ENCODE peak calls at places on chromosome 22, in seven cellular contexts. Z is lung, O is upper lobe of left lung, M is psoas muscle, V is left lung, T is foreskin keratinocyte, J is RWPE2. I is an unnamed sample. For H3K4me1, the result is how much of the 10 kb centered on the place peaks cover.

GRCh38 chr22:40991298-40991697 is 40.1 kb downstream of the RBX1 start:
- ATAC-seq in Z (no peak), O (no peak), M (no peak), V (no peak), T (no peak), J (no peak), I (no peak)

GRCh38 chr22:31846161-31847115 is 92.6 kb downstream of the DEPDC5 start:
- ATAC-seq in Z (no peak), O (no peak), M (no peak), V (peak), T (peak), J (peak), I (no peak)

GRCh38 chr22:17578129-17578754 is 14.9 kb downstream of the SLC25A18 start:
- ATAC-seq in Z (no peak), O (peak), M (peak), V (peak), T (no peak), J (no peak), I (peak)

GRCh38 chr22:44068422-44069191 is 44.5 kb downstream of the PARVB start:
- ATAC-seq in Z (peak), O (peak), M (peak), V (peak), T (no peak), J (no peak), I (peak)

GRCh38 chr22:17431179-17431578 is 61.9 kb downstream of the CECR2 start:
- ATAC-seq in Z (no peak), O (no peak), M (peak), V (no peak), T (peak), J (peak), I (no peak)

GRCh38 chr22:36258750-36259619 is 6.1 kb downstream of the APOL1 start:
- ATAC-seq in Z (peak), O (no peak), M (no peak), V (peak), T (no peak), J (no peak), I (peak)

GRCh38 chr22:44994399-44995281 is 15.2 kb downstream of the PHF21B start:
- ATAC-seq in Z (no peak), O (no peak), M (no peak), V (no peak), T (no peak), J (no peak), I (no peak)

GRCh38 chr22:37178350-37179125 is 9.5 kb downstream of the C1QTNF6 start:
- ATAC-seq in Z (no peak), O (no peak), M (peak), V (no peak), T (no peak), J (peak), I (no peak)

GRCh38 chr22:44667829-44668189 is 34.2 kb upstream of the PRR5 start:
- ATAC-seq in Z (no peak), O (no peak), M (no peak), V (no peak), T (no peak), J (no peak), I (no peak)

GRCh38 chr22:33883561-33883960 is 36.7 kb downstream of the LARGE1 start:
- ATAC-seq in Z (no peak), O (peak), M (peak), V (peak), T (peak), J (no peak), I (no peak)

GRCh38 chr22:37569921-37570660 is 9.8 kb downstream of the LGALS2 start:
- ATAC-seq in Z (no peak), O (no peak), M (no peak), V (peak), T (no peak), J (no peak), I (no peak)

GRCh38 chr22:20141186-20142077 is 9.4 kb downstream of the CCDC188 start:
- ATAC-seq in Z (no peak), O (no peak), M (no peak), V (no peak), T (no peak), J (peak), I (no peak)

GRCh38 chr22:37212174-37212906 is at the start of gene SSTR3:
- ATAC-seq in Z (no peak), O (no peak), M (no peak), V (peak), T (no peak), J (peak), I (no peak)

GRCh38 chr22:46220921-46221320 is 29.2 kb downstream of the CDPF1 start:
- ATAC-seq in Z (no peak), O (no peak), M (no peak), V (no peak), T (no peak), J (no peak), I (no peak)

GRCh38 chr22:30196141-30196866 is 50.3 kb downstream of the LIF start:
- ATAC-seq in Z (peak), O (peak), M (peak), V (peak), T (peak), J (peak), I (peak)
- H3K4me1 ChIP-seq in Z (under half), O (under half), M (under half), V (half or more), T (under half), J (under half), I (under half)

DNA sequence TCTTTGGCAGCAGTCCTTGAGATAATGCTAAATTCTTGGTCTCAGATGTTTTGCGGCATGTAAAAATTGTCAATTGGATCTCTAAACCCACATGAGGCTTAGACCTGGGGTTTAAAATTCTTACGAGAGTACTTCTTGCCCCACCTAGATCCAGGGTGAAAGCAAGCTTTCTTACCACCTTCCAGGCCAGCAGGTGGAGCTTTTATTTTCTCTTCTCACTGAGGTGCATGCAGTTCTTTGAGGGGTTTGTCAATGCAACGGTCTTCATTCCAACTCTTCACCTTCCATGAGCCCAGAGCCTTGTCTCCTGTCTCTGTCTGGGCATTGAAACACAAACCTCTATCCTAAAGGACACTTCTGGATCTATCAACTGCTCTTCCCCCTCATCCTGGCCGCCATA is 154.1 kb downstream of the MYO18B start:
- ATAC-seq in Z (no peak), O (no peak), M (no peak), V (no peak), T (no peak), J (no peak), I (no peak)
- TF ChIP-seq CTCF in Z (no peak), O (no peak), M (no peak), V (no peak), T (no peak), J (no peak), I (no peak)

GRCh38 chr22:48358886-48359612 is 1468.6 kb downstream of the BRD1 start:
- ATAC-seq in Z (no peak), O (no peak), M (no peak), V (no peak), T (no peak), J (no peak), I (no peak)

GRCh38 chr22:48356731-48357130 is 1470.9 kb downstream of the BRD1 start:
- ATAC-seq in Z (no peak), O (no peak), M (no peak), V (no peak), T (no peak), J (no peak), I (no peak)

GRCh38 chr22:48357196-48357595 is 1470.5 kb downstream of the BRD1 start:
- ATAC-seq in Z (no peak), O (no peak), M (no peak), V (no peak), T (no peak), J (no peak), I (no peak)

GRCh38 chr22:48359613-48359965 is 1468.1 kb downstream of the BRD1 start:
- ATAC-seq in Z (no peak), O (no peak), M (no peak), V (no peak), T (no peak), J (no peak), I (no peak)

GRCh38 chr22:48357961-48358360 is 1469.7 kb downstream of the BRD1 start:
- ATAC-seq in Z (no peak), O (no peak), M (no peak), V (no peak), T (no peak), J (no peak), I (no peak)
- H3K27ac ChIP-seq in Z (no peak), O (no peak), M (no peak), V (no peak), T (no peak), J (no peak), I (no peak)

GRCh38 chr22:47928626-47929025 is 1166.2 kb downstream of the TBC1D22A start:
- ATAC-seq in Z (no peak), O (no peak), M (no peak), V (no peak), T (no peak), J (no peak), I (no peak)
- H3K4me1 ChIP-seq in Z (under half), O (under half), M (under half), V (under half), T (under half), J (under half), I (under half)

DNA sequence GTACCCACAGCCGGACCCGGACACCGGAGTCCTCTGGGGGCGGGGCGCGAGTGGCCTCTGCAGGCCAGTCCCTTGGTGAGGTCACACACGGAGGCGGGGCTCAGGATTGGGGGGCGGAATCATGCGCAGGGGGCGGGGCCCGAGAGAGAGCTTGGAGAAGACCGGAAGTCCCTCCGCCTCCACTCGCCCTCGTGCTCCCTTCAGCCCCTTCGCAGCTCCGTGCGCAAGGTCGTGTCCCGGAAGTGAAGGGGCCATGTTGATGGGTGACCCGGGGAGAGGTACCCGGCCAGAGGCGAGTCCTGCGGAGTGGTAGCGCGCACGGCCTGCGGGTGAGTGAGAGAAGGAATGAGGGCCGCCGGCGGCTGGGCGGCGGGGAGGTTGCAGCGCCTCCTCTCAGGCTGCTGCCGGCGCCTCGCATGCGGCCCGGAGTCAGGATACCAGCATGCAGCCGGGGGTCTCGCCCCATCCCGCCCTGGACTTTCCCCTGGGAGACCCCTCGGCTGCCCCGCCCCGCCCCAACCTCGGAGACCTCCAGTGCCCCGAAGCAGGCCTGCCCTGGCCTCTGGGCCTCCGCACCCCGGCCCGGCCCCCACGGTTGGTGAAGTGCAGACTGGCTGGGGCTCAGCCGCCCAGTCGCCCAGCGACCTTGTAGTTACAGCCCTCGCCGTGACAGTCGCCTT is at the start of gene MIEF1:
- ATAC-seq in Z (peak), O (peak), M (peak), V (peak), T (peak), J (peak), I (peak)
- TF ChIP-seq CTCF in Z (no peak), O (peak), M (no peak), V (no peak), T (peak), J (no peak), I (no peak)

DNA sequence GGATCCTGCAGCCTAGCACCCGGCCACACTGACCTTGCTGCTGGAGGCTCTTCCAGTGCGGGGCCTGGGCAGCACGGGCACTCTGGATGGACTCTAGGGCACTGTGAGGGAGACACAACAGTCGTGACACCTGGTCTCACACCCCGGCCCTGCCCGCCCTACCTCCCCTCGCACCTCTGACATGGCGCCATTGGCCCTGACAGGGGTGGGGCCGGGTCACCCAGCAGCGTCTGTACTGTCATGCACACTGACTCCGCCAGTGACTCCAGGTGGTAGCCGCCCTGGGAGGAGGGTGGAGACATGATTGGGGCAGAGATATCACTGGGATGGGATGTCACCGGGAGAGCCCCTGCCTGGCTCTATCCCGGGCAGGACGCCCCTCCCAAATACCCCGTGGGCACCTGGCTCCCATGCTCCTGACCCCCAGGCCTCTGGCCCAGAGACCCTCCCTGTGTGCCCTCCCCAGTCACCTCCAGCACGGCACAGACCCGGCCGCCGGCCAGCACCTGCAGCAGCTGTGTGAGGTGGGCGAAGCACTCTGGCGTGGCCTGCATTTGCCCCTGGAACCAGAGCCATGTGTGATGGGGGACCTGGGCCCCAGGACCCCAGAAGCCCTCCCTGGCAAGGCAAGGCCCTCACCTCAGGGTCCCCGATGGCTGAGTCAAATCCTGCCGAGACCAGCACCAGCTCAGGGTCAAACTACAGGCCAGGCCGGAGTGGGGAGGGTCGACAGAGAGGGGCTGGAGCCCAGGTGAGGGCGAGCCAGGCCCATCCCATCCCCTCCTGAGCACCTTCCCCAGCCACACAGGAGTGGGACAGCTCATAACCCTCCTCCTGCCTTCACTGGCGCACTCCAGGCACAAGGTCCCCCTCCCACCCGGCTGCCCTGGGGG is 2.6 kb downstream of the HDAC10 start:
- ATAC-seq in Z (no peak), O (no peak), M (no peak), V (no peak), T (no peak), J (no peak), I (no peak)
- H3K27ac ChIP-seq in Z (no peak), O (no peak), M (no peak), V (no peak), T (no peak), J (no peak), I (no peak)

GRCh38 chr22:42611076-42611475 is 3.6 kb downstream of the POLDIP3 start:
- ATAC-seq in Z (no peak), O (no peak), M (no peak), V (no peak), T (no peak), J (no peak), I (no peak)
- H3K4me1 ChIP-seq in Z (under half), O (half or more), M (half or more), V (half or more), T (under half), J (under half), I (half or more)

DNA sequence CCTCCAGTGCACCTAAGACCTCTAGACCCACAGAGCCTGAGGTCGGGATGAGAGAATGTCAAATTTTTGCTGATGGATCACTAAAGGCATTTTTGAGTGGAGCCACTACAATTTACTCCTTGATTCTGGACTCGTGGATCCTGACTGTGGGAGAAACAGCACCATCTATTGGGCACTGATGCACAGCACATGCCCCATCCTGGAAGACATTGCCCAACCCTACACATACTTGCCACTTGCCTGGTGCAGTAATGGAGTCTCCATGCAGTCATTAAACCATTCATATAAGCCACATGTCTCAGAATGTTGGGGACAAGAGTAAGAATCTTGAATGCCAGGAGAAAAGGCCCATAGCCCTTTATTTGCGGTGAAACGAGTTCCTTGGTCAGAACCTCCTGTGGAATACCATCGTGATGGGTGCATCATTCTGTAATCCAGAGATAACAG is 103.9 kb downstream of the GGTLC2 start:
- ATAC-seq in Z (peak), O (peak), M (peak), V (peak), T (peak), J (peak), I (peak)
- TF ChIP-seq CTCF in Z (peak), O (peak), M (peak), V (peak), T (peak), J (peak), I (peak)

DNA sequence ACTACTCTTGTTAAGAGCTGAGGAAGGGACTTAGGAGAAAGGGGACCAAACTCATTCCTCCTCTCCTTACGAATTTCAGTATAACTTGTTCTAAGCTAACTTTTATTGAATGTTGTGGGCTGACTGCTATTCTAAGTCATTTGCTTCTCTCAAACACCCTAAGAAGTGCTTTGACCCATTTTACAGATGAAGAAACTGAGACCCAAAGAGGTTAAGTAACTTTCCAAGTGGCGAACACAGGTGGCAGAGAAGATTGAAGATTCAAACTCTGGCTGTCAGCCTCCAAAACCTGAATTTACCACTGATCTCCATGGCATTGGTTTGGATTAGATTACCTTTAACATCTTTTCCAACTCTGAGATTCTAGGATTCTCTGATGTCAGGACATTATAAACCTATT is 52.2 kb downstream of the TIMP3 start:
- ATAC-seq in Z (no peak), O (no peak), M (no peak), V (no peak), T (no peak), J (no peak), I (no peak)
- H3K27ac ChIP-seq in Z (no peak), O (no peak), M (no peak), V (no peak), T (no peak), J (no peak), I (peak)

GRCh38 chr22:42924436-42924835 is 67.4 kb upstream of the ARFGAP3 start:
- ATAC-seq in Z (no peak), O (no peak), M (no peak), V (no peak), T (no peak), J (no peak), I (no peak)

GRCh38 chr22:42920101-42920820 is 63.2 kb upstream of the ARFGAP3 start:
- ATAC-seq in Z (no peak), O (no peak), M (peak), V (peak), T (no peak), J (peak), I (peak)

GRCh38 chr22:42925598-42925997 is 68.5 kb upstream of the ARFGAP3 start:
- ATAC-seq in Z (no peak), O (no peak), M (no peak), V (no peak), T (no peak), J (no peak), I (no peak)

GRCh38 chr22:42921301-42921700 is 64.2 kb upstream of the ARFGAP3 start:
- ATAC-seq in Z (no peak), O (peak), M (no peak), V (peak), T (no peak), J (no peak), I (no peak)

GRCh38 chr22:42922374-42923177 is 65.5 kb upstream of the ARFGAP3 start:
- ATAC-seq in Z (no peak), O (peak), M (no peak), V (no peak), T (no peak), J (no peak), I (no peak)
- H3K4me1 ChIP-seq in Z (under half), O (half or more), M (half or more), V (half or more), T (under half), J (under half), I (half or more)